ENCODE peak calls at places on chromosomes 13 and 19, in seven cellular contexts. A is ascending aorta; L is esophagus muscularis mucosa; S is PC-3; R is CD4-positive, alpha-beta T cell; I is A549; U is dorsolateral prefrontal cortex. G is an unnamed sample.

GRCh38 chr19:18468517-18468916 is 30.6 kb upstream of the ISYNA1 start:
- DNase-seq in A (no peak), L (no peak), S (peak), R (no peak), I (no peak), U (no peak), G (no peak)

GRCh38 chr13:38166121-38166520 is 183.5 kb upstream of the UFM1 start:
- DNase-seq in A (no peak), L (no peak), S (no peak), R (no peak), I (no peak), U (no peak), G (no peak)

GRCh38 chr13:24281188-24282008 is 28.0 kb upstream of the C1QTNF9 start:
- DNase-seq in A (no peak), L (no peak), S (no peak), R (no peak), I (no peak), U (no peak), G (no peak)

GRCh38 chr19:45824041-45824471 is 8.9 kb upstream of the RSPH6A start:
- DNase-seq in A (no peak), L (no peak), S (no peak), R (no peak), I (no peak), U (peak), G (no peak)

GRCh38 chr13:101565327-101565726 is 112.9 kb downstream of the ITGBL1 start:
- DNase-seq in A (no peak), L (no peak), S (no peak), R (no peak), I (no peak), U (no peak), G (no peak)

GRCh38 chr13:27968316-27969072 is 621 bp downstream of the CDX2 start:
- DNase-seq in A (peak), L (no peak), S (no peak), R (no peak), I (no peak), U (no peak), G (no peak)

GRCh38 chr13:107867701-107868661 is 347.4 kb downstream of the LIG4 start:
- DNase-seq in A (no peak), L (no peak), S (peak), R (no peak), I (no peak), U (peak), G (no peak)

GRCh38 chr19:29667941-29668340 is 2.7 kb downstream of the PLEKHF1 start:
- DNase-seq in A (no peak), L (no peak), S (no peak), R (peak), I (no peak), U (no peak), G (peak)

GRCh38 chr13:46665630-46666482 is 112.9 kb downstream of the LRCH1 start:
- DNase-seq in A (no peak), L (no peak), S (peak), R (no peak), I (peak), U (no peak), G (no peak)

GRCh38 chr13:38967446-38967845 is 23.2 kb downstream of the STOML3 start:
- DNase-seq in A (no peak), L (no peak), S (no peak), R (no peak), I (no peak), U (no peak), G (no peak)

GRCh38 chr13:102651392-102651791 is 43.5 kb downstream of the METTL21C start:
- DNase-seq in A (no peak), L (no peak), S (peak), R (no peak), I (no peak), U (no peak), G (no peak)

GRCh38 chr13:97122381-97122996 is 99.6 kb upstream of the MBNL2 start:
- DNase-seq in A (no peak), L (no peak), S (peak), R (no peak), I (no peak), U (no peak), G (no peak)

DNA sequence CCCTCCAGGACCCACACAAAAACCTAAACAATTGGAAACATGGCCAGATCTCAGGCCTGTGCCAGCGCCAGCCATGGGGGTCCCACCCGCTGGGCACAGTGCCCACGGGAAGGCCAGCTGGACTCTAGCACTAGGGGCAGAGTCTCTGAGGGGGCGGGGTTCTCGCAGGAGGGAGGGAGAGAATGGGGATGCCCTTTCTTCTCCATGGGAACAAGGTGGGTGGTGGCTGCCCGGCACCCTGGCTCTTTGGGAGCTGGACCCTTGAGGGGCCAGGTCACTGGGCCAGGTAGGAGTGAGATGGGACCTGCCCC is 8.4 kb downstream of the LYL1 start:
- DNase-seq in A (peak), L (no peak), S (no peak), R (no peak), I (no peak), U (no peak), G (no peak)
- H3K27ac ChIP-seq in A (peak), L (peak), S (no peak), R (no peak), I (peak), U (peak), G (no peak)

GRCh38 chr19:31348416-31349159 is 648 bp downstream of the TSHZ3 start:
- DNase-seq in A (no peak), L (no peak), S (no peak), R (no peak), I (no peak), U (no peak), G (no peak)

GRCh38 chr19:31346660-31347059 is 2.6 kb downstream of the TSHZ3 start:
- DNase-seq in A (no peak), L (no peak), S (no peak), R (no peak), I (no peak), U (no peak), G (no peak)

GRCh38 chr19:31347356-31347755 is 1.9 kb downstream of the TSHZ3 start:
- DNase-seq in A (no peak), L (no peak), S (no peak), R (no peak), I (no peak), U (no peak), G (no peak)

GRCh38 chr19:31349160-31349881 is at the start of gene TSHZ3:
- DNase-seq in A (peak), L (no peak), S (peak), R (no peak), I (peak), U (peak), G (peak)

GRCh38 chr19:31347828-31348314 is 1.4 kb downstream of the TSHZ3 start:
- DNase-seq in A (peak), L (no peak), S (no peak), R (no peak), I (no peak), U (no peak), G (no peak)
- H3K27ac ChIP-seq in A (peak), L (peak), S (no peak), R (no peak), I (no peak), U (peak), G (no peak)

DNA sequence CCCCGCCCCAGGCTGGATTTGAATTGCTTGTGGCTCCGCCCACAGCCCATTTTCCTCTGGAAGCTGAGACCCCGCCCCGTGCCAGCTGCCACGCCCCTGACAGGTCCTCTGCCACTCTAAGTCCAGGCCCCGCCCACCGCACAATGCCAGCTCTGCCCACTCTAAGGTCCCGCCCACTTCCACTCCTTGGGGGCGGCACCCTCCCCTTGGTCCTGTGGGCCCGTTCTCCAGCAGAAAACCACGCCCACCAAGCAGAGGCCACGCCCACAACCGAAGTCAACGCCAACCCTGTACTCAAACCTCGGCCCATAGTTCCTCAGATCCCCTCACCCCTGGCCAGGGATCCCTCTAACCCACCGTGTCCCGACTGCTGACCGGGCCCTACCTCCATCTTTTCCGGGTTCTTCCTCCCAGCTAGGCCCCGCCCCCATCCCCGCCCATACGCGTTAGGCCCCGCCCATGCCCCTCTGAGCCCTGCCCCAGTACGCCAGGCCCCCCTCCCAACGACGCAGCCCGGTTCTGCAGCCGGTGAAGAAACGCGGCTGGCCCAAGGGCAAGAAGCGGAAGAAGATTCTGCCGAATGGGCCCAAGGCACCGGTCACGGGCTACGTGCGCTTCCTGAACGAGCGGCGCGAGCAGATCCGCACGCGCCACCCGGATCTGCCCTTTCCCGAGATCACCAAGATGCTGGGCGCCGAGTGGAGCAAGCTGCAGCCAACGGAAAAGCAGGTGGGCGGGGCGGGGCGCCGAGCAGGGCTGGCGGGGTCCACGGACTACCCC is 1.3 kb downstream of the HMG20B start:
- DNase-seq in A (peak), L (peak), S (peak), R (peak), I (peak), U (peak), G (peak)
- H3K27ac ChIP-seq in A (no peak), L (peak), S (no peak), R (no peak), I (peak), U (peak), G (peak)

DNA sequence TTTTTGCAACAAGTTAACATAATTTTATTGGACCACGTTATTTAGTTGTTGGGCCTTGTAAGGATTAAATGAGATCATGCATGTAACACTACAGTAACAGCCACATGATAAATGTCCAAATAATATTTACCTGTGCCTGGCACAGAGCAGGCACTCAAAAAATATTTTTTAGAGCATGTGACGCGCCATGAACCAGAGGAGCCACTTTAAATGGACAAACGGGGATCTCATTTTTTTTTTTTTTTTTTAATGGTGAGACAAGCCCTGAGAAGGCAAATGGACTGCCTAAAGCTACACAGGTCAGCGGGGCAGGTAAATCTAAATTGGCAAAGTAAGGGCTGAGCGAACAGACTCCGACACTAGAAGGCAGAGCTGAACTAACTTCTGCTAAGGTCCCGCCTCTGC is 840 bp upstream of the RPS19 start:
- DNase-seq in A (no peak), L (no peak), S (no peak), R (no peak), I (no peak), U (no peak), G (no peak)
- H3K27ac ChIP-seq in A (peak), L (peak), S (peak), R (peak), I (peak), U (peak), G (peak)

GRCh38 chr13:110506396-110506795 is 55.1 kb downstream of the RAB20 start:
- DNase-seq in A (no peak), L (no peak), S (no peak), R (no peak), I (no peak), U (no peak), G (no peak)
- H3K27ac ChIP-seq in A (peak), L (peak), S (peak), R (no peak), I (peak), U (no peak), G (peak)

DNA sequence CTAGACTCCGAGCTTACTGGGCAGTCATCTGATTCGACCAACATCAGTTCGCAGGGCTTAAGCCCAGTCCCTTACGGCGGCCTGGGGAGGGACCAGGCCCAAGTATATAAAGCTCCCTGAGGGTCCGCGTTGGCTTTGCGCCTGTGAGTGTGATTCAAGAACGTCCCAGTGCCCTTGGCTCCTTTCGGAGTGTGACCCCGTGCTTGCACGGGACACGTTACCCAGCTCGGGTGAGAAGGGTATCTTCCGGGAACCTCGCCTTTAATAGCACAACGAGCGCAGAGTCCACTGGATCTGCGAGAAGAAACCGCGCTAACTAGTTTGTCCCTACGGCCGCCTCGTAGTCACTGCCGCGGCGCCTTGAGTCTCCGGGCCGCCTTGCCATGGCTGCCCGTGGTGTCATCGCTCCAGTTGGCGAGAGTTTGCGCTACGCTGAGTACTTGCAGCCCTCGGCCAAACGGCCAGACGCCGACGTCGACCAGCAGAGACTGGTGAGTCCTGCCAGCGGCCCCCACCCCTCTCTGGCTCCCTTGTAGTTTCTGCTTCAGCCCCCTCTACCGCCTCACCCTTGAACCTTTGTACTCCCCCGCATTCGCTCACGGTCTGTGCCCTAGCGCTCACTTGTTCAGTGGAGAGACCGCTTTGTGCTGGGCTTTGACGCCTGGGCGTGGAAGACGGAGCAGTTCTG is at the start of gene DNAJC15:
- DNase-seq in A (peak), L (peak), S (peak), R (peak), I (no peak), U (peak), G (peak)
- H3K27ac ChIP-seq in A (peak), L (peak), S (peak), R (peak), I (no peak), U (peak), G (peak)

DNA sequence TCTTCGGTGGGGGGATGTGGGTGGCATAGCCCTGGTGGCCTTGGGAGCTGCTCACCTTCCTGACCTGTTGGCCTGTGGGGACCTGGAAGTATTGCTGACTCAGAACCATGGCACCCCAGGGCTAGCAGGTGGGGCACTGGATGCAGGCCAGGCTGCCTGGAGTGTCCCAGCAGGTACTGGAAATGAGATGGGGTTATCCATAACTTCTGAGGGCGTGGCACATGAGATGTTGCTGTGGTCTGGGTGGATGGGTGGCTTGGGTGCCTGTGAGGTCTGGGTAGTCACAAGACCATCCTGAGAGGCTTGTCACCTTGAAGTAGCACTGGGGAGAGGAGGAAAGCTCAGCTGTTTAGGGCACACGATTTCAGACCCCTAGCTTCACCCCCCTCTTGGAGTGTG is 636 bp upstream of the RNF225 start:
- DNase-seq in A (no peak), L (no peak), S (peak), R (no peak), I (no peak), U (no peak), G (no peak)
- H3K27ac ChIP-seq in A (no peak), L (no peak), S (peak), R (no peak), I (peak), U (no peak), G (no peak)

DNA sequence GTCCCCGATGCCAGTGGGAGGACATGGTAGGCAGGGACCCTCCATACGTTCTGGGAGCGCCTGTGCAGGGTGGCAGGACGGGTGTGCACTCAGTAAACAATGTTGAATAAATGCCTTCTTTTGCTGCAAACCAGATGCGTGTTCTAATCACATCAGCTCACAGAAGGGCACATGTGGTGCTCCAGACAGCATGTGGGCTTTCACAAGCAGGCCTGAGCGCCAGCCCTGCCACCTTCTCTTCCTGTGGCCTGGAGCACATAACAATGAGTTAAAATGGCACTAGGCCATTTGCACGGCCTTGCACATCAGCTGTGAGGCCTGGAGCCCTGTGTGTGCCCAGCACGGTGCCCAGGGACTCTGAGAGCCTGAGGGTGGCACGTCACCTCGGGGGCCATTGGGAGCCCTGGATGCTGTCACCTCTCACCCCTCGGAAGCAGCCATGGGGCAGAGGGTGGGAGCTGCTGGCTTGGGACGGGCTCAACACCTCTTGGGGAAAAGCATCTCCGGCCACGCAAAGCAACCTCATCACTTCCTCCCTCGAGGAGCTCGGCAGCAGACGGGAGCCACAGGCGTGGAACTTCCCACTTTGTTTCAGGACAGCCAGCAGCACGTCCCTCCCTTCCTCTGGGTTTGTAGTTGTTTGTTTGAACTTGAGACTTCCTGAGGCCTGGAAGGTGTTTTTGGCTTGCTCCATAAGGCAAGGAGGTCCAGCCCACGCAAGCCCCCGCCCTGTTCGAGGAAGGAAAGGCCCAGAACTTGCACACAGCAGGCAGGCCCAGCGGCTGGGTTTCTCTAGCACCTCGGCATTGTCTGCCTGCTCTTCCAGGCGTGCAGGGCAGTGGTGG is 9.8 kb downstream of the MCF2L start:
- DNase-seq in A (no peak), L (no peak), S (no peak), R (no peak), I (no peak), U (no peak), G (no peak)
- H3K27ac ChIP-seq in A (no peak), L (peak), S (no peak), R (no peak), I (no peak), U (peak), G (no peak)

DNA sequence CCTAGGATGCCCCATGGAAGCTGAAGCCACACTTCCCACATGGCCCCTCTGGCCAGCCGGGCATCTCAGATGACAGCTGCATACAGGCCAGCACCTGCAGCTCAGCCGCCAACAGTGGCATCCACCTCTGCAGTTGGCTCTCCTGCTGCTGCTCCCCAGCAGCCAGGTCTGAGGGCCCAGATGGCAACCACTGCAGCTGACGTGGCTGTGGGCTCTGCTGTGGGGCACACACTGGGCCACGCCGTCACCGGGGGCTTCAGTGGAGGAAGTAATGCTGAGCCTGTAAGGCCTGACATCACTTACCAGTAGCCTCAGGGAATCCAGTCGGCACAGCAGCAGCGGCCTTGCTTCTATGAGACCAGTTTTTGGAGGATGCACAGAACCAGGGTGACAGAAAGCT is 45.3 kb upstream of the LSM14A start:
- DNase-seq in A (no peak), L (no peak), S (no peak), R (no peak), I (no peak), U (no peak), G (no peak)
- H3K27ac ChIP-seq in A (no peak), L (no peak), S (no peak), R (no peak), I (no peak), U (no peak), G (no peak)

GRCh38 chr19:48158210-48158790 is 11.8 kb downstream of the LIG1 start:
- DNase-seq in A (no peak), L (no peak), S (no peak), R (no peak), I (no peak), U (no peak), G (no peak)

GRCh38 chr19:48149430-48149829 is 20.7 kb downstream of the LIG1 start:
- DNase-seq in A (no peak), L (no peak), S (no peak), R (no peak), I (no peak), U (no peak), G (no peak)

GRCh38 chr19:48154003-48154402 is 16.1 kb downstream of the LIG1 start:
- DNase-seq in A (no peak), L (no peak), S (no peak), R (no peak), I (no peak), U (no peak), G (no peak)

GRCh38 chr19:48147597-48148175 is 22.5 kb downstream of the LIG1 start:
- DNase-seq in A (no peak), L (no peak), S (no peak), R (no peak), I (no peak), U (no peak), G (no peak)

DNA sequence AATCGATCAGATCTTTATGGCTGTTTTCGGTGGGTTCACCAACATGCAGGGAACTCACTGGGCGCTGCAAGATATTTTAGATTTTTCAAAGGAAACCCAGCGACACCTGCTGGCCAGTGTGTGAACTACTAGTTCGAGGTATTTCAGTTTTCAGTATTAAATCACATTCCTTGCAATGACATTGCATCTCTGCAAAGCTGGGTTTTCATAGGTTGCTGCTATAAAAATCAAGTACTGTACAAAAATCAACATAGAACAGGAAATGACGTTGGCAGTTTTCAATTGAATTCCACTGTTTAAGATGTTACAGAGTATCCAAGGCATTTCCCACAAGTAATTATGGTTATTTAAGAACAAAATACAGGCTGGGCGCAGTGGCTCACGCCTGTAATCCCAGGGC is 17.6 kb downstream of the LIG1 start:
- DNase-seq in A (peak), L (no peak), S (peak), R (peak), I (peak), U (peak), G (peak)
- H3K27ac ChIP-seq in A (no peak), L (no peak), S (no peak), R (no peak), I (peak), U (peak), G (no peak)